ENCODE peak calls at places on chromosomes 4 and X, in nine cellular contexts. D is neural progenitor cell, R is PC-3, C is MM.1S, N is GM23248, T is hepatocyte, W is OCI-LY7, Y is SK-N-SH, O is HCT116. F is an unnamed sample.

GRCh38 chr4:2065106-2065930 is 6.2 kb downstream of the NAT8L start:
- DNase-seq in D (no peak), R (no peak), C (no peak), N (no peak), T (no peak), W (no peak), Y (peak; percentile 40), O (no peak), F (no peak)

GRCh38 chr4:153222790-153223417 is 18.7 kb downstream of the TRIM2 start:
- DNase-seq in D (peak; percentile 70), R (peak; percentile 28), C (peak; percentile 54), N (peak; percentile 83), T (peak; percentile 77), W (no peak), Y (peak; percentile 84), O (no peak), F (peak; percentile 70)

GRCh38 chrX:77938083-77938482 is 27.6 kb downstream of the ATP7A start:
- DNase-seq in D (no peak), R (no peak), C (no peak), N (no peak), T (no peak), W (no peak), Y (no peak), O (no peak), F (no peak)

GRCh38 chr4:7206385-7206784 is 14.0 kb downstream of the SORCS2 start:
- DNase-seq in D (peak; percentile 60), R (peak; percentile 61), C (no peak), N (peak; percentile 91), T (no peak), W (no peak), Y (no peak), O (no peak), F (no peak)

GRCh38 chr4:38560763-38561558 is 103.0 kb upstream of the KLF3 start:
- DNase-seq in D (no peak), R (peak; percentile 11), C (no peak), N (no peak), T (no peak), W (no peak), Y (no peak), O (no peak), F (no peak)

GRCh38 chr4:169619518-169619957 is 840 bp upstream of the CLCN3 start:
- DNase-seq in D (peak; percentile 44), R (peak; percentile 72), C (peak; percentile 85), N (peak; percentile 77), T (peak; percentile 82), W (peak; percentile 85), Y (peak; percentile 42), O (peak; percentile 71), F (peak; percentile 69)

GRCh38 chr4:86549163-86549788 is 44.8 kb upstream of the PTPN13 start:
- DNase-seq in D (no peak), R (peak; percentile 67), C (no peak), N (peak; percentile 58), T (no peak), W (no peak), Y (no peak), O (no peak), F (no peak)

GRCh38 chr4:83454626-83455025 is 997 bp downstream of the HELQ start:
- DNase-seq in D (peak; percentile 4), R (no peak), C (no peak), N (no peak), T (peak; percentile 24), W (no peak), Y (no peak), O (no peak), F (no peak)

GRCh38 chrX:30735839-30736238 is 82.6 kb downstream of the GK start:
- DNase-seq in D (peak; percentile 66), R (peak; percentile 84), C (peak; percentile 69), N (peak; percentile 52), T (peak; percentile 63), W (peak; percentile 69), Y (peak; percentile 45), O (peak; percentile 39), F (peak; percentile 77)

GRCh38 chr4:124641715-124642380 is 70.7 kb downstream of the ANKRD50 start:
- DNase-seq in D (no peak), R (peak; percentile 93), C (peak; percentile 55), N (peak; percentile 86), T (no peak), W (no peak), Y (no peak), O (peak; percentile 91), F (no peak)

GRCh38 chr4:2797545-2798305 is 4.8 kb downstream of the SH3BP2 start:
- DNase-seq in D (peak; percentile 1), R (no peak), C (no peak), N (no peak), T (no peak), W (no peak), Y (peak; percentile 79), O (no peak), F (no peak)

GRCh38 chr4:5399790-5400421 is 308.5 kb downstream of the EVC2 start:
- DNase-seq in D (peak; percentile 70), R (peak; percentile 50), C (peak; percentile 37), N (peak; percentile 59), T (peak; percentile 68), W (peak; percentile 23), Y (peak; percentile 63), O (peak; percentile 8), F (peak; percentile 76)

GRCh38 chr4:8592366-8593267 is at the start of gene CPZ:
- DNase-seq in D (peak; percentile 88), R (peak; percentile 51), C (no peak), N (peak; percentile 82), T (peak; percentile 74), W (no peak), Y (no peak), O (no peak), F (peak; percentile 88)

GRCh38 chrX:97074400-97074799 is 190.7 kb downstream of the RPA4 start:
- DNase-seq in D (no peak), R (peak; percentile 2), C (no peak), N (peak; percentile 69), T (no peak), W (no peak), Y (no peak), O (no peak), F (no peak)

GRCh38 chrX:130173190-130173895 is 1.6 kb downstream of the RAB33A start:
- DNase-seq in D (no peak), R (peak; percentile 63), C (peak; percentile 67), N (peak; percentile 85), T (no peak), W (peak; percentile 40), Y (no peak), O (no peak), F (no peak)

GRCh38 chrX:130170752-130171445 is 863 bp upstream of the RAB33A start:
- DNase-seq in D (peak; percentile 77), R (no peak), C (no peak), N (peak; percentile 11), T (peak; percentile 36), W (peak; percentile 71), Y (peak; percentile 83), O (no peak), F (peak; percentile 71)

GRCh38 chrX:130174051-130174704 is 2.4 kb downstream of the RAB33A start:
- DNase-seq in D (no peak), R (peak; percentile 61), C (no peak), N (peak; percentile 83), T (no peak), W (no peak), Y (peak; percentile 33), O (no peak), F (no peak)

GRCh38 chrX:130171446-130172126 is at the start of gene RAB33A:
- DNase-seq in D (peak; percentile 56), R (no peak), C (no peak), N (peak; percentile 48), T (peak; percentile 21), W (no peak), Y (peak; percentile 76), O (no peak), F (peak; percentile 50)

DNA sequence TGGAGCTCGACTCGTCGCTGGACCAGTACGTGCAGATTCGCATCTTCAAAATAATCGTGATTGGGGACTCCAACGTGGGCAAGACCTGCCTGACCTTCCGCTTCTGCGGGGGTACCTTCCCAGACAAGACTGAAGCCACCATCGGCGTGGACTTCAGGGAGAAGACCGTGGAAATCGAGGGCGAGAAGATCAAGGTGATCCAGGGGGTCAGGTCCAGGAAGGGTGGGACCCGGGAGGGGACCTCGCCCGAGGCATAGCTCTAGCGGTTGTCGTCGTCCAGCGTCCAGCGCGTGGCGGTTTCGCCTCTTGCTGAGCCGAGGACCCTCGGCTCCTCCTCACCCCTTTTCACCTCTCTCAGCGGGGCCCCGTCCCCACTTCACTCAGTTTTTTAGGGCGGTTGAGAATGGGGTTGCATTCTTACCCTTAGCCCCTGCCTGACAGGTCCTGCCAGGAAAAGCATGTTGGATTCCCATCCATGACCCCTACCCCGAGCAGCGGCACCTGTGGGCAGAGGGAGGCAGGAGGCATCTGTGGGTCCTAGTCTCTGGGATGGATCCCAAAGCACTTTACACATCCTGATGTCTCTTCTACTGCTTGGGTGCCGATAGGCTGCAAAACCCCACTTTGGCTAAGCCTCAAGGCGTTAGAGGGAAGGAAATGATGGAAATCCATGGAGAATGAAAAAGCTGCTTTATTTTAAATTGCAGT is 519 bp downstream of the RAB33A start:
- DNase-seq in D (peak; percentile 11), R (no peak), C (no peak), N (no peak), T (no peak), W (no peak), Y (peak; percentile 48), O (no peak), F (peak; percentile 15)
- TF ChIP-seq EZH2phosphoT487 in D (no peak), R (no peak), C (no peak), N (no peak), T (no peak), W (no peak), Y (no peak), O (no peak), F (no peak)

GRCh38 chrX:1525583-1526355 is 11.2 kb downstream of the P2RY8 start:
- DNase-seq in D (no peak), R (no peak), C (no peak), N (no peak), T (no peak), W (no peak), Y (no peak), O (no peak), F (no peak)
- H3K4me2 ChIP-seq in D (no peak overlapping the region), R (no peak overlapping the region), C (no peak overlapping the region), N (no peak overlapping the region), T (no peak overlapping the region), W (no peak overlapping the region), Y (no peak overlapping the region), O (no peak overlapping the region), F (no peak overlapping the region)

DNA sequence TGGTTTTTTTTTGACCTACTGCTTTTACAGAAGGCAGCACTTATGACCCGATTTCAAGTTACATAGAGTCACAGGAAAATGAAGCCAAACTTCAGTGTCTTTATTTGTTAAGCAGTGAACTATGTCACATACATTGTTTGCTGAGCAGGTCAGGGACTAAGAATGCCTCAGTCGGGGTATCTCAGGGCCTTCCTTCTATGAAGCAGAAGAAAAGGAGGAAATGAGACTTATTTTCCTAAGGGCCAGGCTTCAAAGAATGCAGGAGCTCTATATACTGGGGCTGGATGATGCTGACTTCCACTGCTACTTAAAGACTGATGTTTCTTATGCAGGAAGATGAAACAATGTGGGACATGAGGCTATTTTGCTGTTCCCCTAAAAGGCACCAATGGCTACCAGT is 558.4 kb upstream of the IGFBP7 start:
- DNase-seq in D (peak; percentile 4), R (no peak), C (no peak), N (no peak), T (peak; percentile 28), W (no peak), Y (no peak), O (no peak), F (peak; percentile 1)
- TF ChIP-seq EZH2phosphoT487 in D (no peak), R (no peak), C (no peak), N (no peak), T (no peak), W (no peak), Y (no peak), O (no peak), F (no peak)

DNA sequence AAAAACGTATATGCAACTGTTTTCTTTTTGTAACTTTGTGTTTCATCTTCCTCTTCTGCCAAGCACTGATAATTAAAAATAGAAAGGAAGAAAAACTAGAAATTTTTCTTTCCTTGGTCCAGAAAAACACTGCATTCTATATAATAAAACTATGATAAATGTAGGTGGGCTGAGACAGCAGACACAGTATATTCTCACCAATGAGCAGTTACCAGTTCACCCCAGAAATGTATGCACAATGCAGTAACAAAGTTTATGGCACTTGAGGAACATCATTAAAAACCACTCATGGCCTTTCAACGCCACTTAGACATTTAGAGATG is 79.4 kb downstream of the FAT1 start:
- DNase-seq in D (no peak), R (no peak), C (no peak), N (no peak), T (no peak), W (no peak), Y (no peak), O (no peak), F (no peak)
- H3K4me2 ChIP-seq in D (no peak overlapping the region), R (peak overlapping the region; percentile 67), C (no peak overlapping the region), N (peak overlapping the region; percentile 53), T (peak overlapping the region; percentile 63), W (no peak overlapping the region), Y (peak overlapping the region; percentile 31), O (peak overlapping the region; percentile 35), F (no peak overlapping the region)